ENCODE peak calls at places on chromosomes 2 and 18, in five cellular contexts. Z is HCT116, T is SK-N-SH, I is GM12878, D is HepG2. J is an unnamed sample.

GRCh38 chr2:95158891-95159619 is 593 bp downstream of the ZNF514 start:
- DNase-seq in Z (no peak), T (peak; percentile 84), I (no peak), D (peak; percentile 13), J (peak; percentile 34)

GRCh38 chr2:68167186-68167585 is 9.5 kb downstream of the PNO1 start:
- DNase-seq in Z (no peak), T (no peak), I (no peak), D (no peak), J (no peak)

GRCh38 chr2:18356676-18357075 is 203.8 kb downstream of the RDH14 start:
- DNase-seq in Z (no peak), T (no peak), I (no peak), D (no peak), J (no peak)

GRCh38 chr18:7812431-7813063 is 245.4 kb downstream of the PTPRM start:
- DNase-seq in Z (no peak), T (no peak), I (no peak), D (peak; percentile 80), J (no peak)

GRCh38 chr2:8676191-8676914 is 5.5 kb upstream of the ID2 start:
- DNase-seq in Z (no peak), T (peak; percentile 90), I (no peak), D (no peak), J (peak; percentile 53)

GRCh38 chr2:37789988-37790387 is 118.5 kb upstream of the CDC42EP3 start:
- DNase-seq in Z (no peak), T (no peak), I (no peak), D (no peak), J (no peak)

GRCh38 chr2:68319397-68320117 is at the start of gene CNRIP1:
- DNase-seq in Z (no peak), T (peak; percentile 87), I (no peak), D (no peak), J (no peak)

GRCh38 chr18:50051288-50051687 is 143.7 kb downstream of the MYO5B start:
- DNase-seq in Z (no peak), T (no peak), I (no peak), D (peak; percentile 25), J (peak; percentile 13)

GRCh38 chr2:45720210-45720609 is 68.7 kb downstream of the PRKCE start:
- DNase-seq in Z (no peak), T (no peak), I (no peak), D (no peak), J (no peak)

GRCh38 chr18:63098014-63098981 is 221.3 kb downstream of the BCL2 start:
- DNase-seq in Z (no peak), T (no peak), I (peak; percentile 77), D (no peak), J (no peak)

GRCh38 chr18:5294113-5294617 is 1.4 kb downstream of the ZBTB14 start:
- DNase-seq in Z (no peak), T (peak; percentile 6), I (no peak), D (no peak), J (peak; percentile 1)

GRCh38 chr18:52422985-52423601 is 83.1 kb downstream of the DCC start:
- DNase-seq in Z (no peak), T (no peak), I (no peak), D (no peak), J (peak; percentile 5)

GRCh38 chr2:160868891-160869290 is 291.3 kb upstream of the TANK start:
- DNase-seq in Z (no peak), T (no peak), I (no peak), D (no peak), J (no peak)

GRCh38 chr2:147325955-147326354 is 518.9 kb upstream of the ACVR2A start:
- DNase-seq in Z (no peak), T (no peak), I (no peak), D (no peak), J (no peak)

GRCh38 chr2:43098065-43098464 is 128.3 kb downstream of the ZFP36L2 start:
- DNase-seq in Z (no peak), T (no peak), I (no peak), D (no peak), J (no peak)

GRCh38 chr2:177767768-177768167 is 304.8 kb downstream of the PDE11A start:
- DNase-seq in Z (no peak), T (no peak), I (no peak), D (no peak), J (no peak)

GRCh38 chr2:237201461-237202287 is 116.0 kb downstream of the COPS8 start:
- DNase-seq in Z (peak; percentile 73), T (no peak), I (peak; percentile 25), D (peak; percentile 55), J (no peak)

GRCh38 chr2:241252778-241253475 is 62.5 kb downstream of the HDLBP start:
- DNase-seq in Z (no peak), T (no peak), I (no peak), D (no peak), J (no peak)

GRCh38 chr2:65353046-65353445 is 79.4 kb downstream of the SPRED2 start:
- DNase-seq in Z (no peak), T (no peak), I (no peak), D (no peak), J (no peak)

GRCh38 chr2:150585221-150585971 is 97.9 kb upstream of the RND3 start:
- DNase-seq in Z (no peak), T (no peak), I (no peak), D (no peak), J (no peak)

GRCh38 chr2:88842656-88843055 is 151.2 kb downstream of the RPIA start:
- DNase-seq in Z (no peak), T (no peak), I (no peak), D (no peak), J (no peak)

GRCh38 chr2:237886702-237887481 is 27.5 kb downstream of the RAMP1 start:
- DNase-seq in Z (no peak), T (peak; percentile 86), I (no peak), D (no peak), J (no peak)

GRCh38 chr2:159078443-159078842 is 110.0 kb downstream of the TANC1 start:
- DNase-seq in Z (no peak), T (no peak), I (no peak), D (no peak), J (no peak)

GRCh38 chr2:18132697-18133096 is 254.2 kb downstream of the KCNS3 start:
- DNase-seq in Z (no peak), T (no peak), I (no peak), D (no peak), J (no peak)

GRCh38 chr2:42072349-42073118 is 24.7 kb downstream of the PKDCC start:
- DNase-seq in Z (no peak), T (peak; percentile 80), I (no peak), D (peak; percentile 54), J (no peak)

GRCh38 chr2:47067788-47068407 is 87.2 kb downstream of the STPG4 start:
- DNase-seq in Z (no peak), T (no peak), I (no peak), D (peak; percentile 43), J (no peak)

GRCh38 chr2:111945444-111946293 is 47.3 kb downstream of the MERTK start:
- DNase-seq in Z (no peak), T (no peak), I (no peak), D (peak; percentile 37), J (no peak)

GRCh38 chr2:111944536-111945210 is 46.3 kb downstream of the MERTK start:
- DNase-seq in Z (no peak), T (no peak), I (no peak), D (peak; percentile 92), J (no peak)

GRCh38 chr2:111947219-111947618 is 48.8 kb downstream of the MERTK start:
- DNase-seq in Z (no peak), T (no peak), I (no peak), D (no peak), J (no peak)

GRCh38 chr2:111948832-111949231 is 50.4 kb downstream of the MERTK start:
- DNase-seq in Z (no peak), T (no peak), I (no peak), D (no peak), J (no peak)

DNA sequence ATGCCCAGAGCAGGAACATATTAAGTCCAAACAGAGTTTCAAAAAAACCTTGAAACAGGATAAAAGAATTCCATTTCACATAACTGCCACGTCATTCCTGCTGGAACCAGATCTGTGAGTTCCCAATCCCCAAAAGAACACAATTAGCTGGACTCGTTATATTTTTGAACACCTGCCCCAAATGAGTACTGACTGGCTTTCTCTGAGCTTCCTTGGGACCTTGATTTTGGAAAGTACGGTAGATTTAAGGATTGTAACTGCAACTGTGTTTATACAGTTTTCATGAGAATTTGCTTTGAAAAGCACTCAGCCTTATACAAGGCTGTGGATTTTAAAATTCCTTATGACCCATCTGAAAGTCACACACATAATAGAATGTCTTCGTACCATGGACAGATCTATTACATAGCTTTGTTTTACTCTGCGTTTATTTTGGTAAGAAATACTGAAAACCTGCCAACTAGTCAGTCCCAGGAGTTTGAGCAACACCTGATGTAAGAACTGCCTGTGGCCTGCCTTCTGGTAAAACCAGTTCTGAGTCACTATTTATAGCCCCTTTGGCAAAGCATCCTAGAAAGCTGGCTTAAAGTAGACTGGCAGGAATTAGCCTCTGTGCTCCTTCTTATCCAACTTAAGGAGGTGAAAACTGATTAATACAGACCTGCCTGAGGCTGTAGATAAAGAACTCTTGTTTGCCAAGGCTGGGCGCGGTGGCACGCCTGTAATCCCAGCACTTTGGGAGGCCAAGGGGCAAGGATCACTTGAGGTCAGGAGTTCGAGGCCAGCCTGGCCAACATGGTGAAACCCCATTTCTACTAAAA is 48.1 kb downstream of the MERTK start:
- DNase-seq in Z (peak; percentile 94), T (no peak), I (no peak), D (peak; percentile 70), J (peak; percentile 92)
- TF ChIP-seq JUND in Z (peak; percentile 93), T (no peak), I (no peak), D (no peak), J (no peak)

DNA sequence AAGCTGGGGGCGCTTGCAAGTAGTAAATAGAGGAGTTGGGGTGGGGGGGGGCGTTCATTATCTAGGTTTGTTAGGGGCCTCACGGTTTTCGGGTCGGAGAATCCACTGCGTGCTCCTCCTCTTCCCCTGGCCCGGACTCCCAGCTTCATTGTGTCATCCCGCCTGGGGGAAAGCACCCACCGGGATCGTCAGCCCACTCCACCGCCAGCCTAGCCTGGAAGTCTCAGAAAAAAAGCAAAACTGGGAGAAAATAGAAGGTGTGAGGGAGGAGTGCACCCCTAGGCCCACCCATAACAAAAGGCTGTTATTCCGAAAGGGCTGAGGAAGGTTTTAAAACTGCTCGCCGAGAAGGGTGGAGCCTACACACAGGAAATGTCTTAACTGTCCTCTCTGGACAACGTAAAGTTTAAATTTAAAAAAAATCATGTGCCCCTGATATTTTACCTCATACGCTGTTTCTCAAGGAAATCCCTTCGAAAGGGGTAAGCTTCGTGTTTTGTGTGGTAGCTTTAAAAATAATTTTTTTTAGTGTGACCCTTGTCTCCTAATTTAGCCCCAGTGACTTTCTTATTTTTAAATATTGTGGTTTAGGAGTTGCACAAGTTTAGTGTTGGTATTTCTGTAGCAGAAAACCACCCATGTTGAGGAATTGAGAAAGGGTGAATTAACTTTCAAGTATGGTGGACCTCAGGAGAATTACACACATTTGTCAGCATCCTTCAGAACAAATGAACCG is 104.2 kb downstream of the SPTBN1 start:
- DNase-seq in Z (no peak), T (peak; percentile 57), I (no peak), D (no peak), J (no peak)
- TF ChIP-seq JUND in Z (no peak), T (no peak), I (no peak), D (no peak), J (no peak)

DNA sequence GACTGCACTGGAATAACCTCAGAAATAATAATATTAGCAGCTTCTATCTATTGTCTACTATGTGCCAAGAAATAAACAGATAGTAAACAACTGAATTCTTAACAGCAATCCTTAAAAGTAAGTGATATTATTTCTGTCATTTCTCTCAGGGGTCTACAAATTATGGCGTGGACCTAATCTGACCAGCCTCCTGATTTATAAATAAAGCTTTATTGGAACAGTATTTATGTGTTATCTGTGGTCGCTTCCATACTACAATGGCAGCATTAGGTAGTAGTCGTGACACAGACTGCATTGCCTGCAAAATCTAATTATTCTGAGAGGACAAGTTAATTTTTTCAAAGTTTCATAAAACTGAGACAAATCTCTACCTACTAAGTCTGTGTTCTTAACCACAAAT is 49.0 kb downstream of the SLC16A14 start:
- DNase-seq in Z (no peak), T (no peak), I (no peak), D (no peak), J (no peak)
- TF ChIP-seq JUND in Z (no peak), T (no peak), I (no peak), D (no peak), J (no peak)

GRCh38 chr18:79372461-79372860 is 23.3 kb upstream of the NFATC1 start:
- DNase-seq in Z (no peak), T (no peak), I (no peak), D (no peak), J (no peak)
- TF ChIP-seq JUND in Z (no peak), T (no peak), I (no peak), D (no peak), J (no peak)